ENCODE peak calls at places on chromosomes 16 and 17, in six cellular contexts. I is H1, U is neuronal stem cell, G is IMR-90, Y is H9, E is mesenchymal stem cell. H is an unnamed sample.
A peak's percentile ranks its signal among the peaks of the same experiment; 100 is the strongest.

GRCh38 chr16:55367796-55368195 is 43.8 kb downstream of the IRX6 start:
- DNase-seq in I (no peak), U (no peak), G (peak; percentile 20), Y (no peak), E (no peak), H (no peak)

GRCh38 chr16:54143934-54144333 is 142.7 kb downstream of the IRX3 start:
- DNase-seq in I (no peak), U (no peak), G (no peak), Y (no peak), E (no peak), H (peak; percentile 37)

GRCh38 chr16:23420011-23420410 is 33.0 kb downstream of the COG7 start:
- DNase-seq in I (no peak), U (no peak), G (peak; percentile 47), Y (no peak), E (peak; percentile 10), H (no peak)

GRCh38 chr17:57341611-57342010 is 85.3 kb downstream of the MSI2 start:
- DNase-seq in I (no peak), U (no peak), G (no peak), Y (no peak), E (no peak), H (no peak)

GRCh38 chr17:66549312-66549705 is 246.9 kb downstream of the PRKCA start:
- DNase-seq in I (no peak), U (no peak), G (peak; percentile 63), Y (peak; percentile 58), E (peak; percentile 34), H (peak; percentile 82)

GRCh38 chr16:58829096-58829495 is 95.0 kb upstream of the GOT2 start:
- DNase-seq in I (no peak), U (no peak), G (no peak), Y (no peak), E (no peak), H (no peak)

GRCh38 chr16:58582971-58583765 is 46.5 kb downstream of the CNOT1 start:
- DNase-seq in I (no peak), U (no peak), G (no peak), Y (no peak), E (no peak), H (peak; percentile 91)

GRCh38 chr16:7278636-7279035 is 54.0 kb upstream of the RBFOX1 start:
- DNase-seq in I (no peak), U (no peak), G (no peak), Y (no peak), E (no peak), H (no peak)

GRCh38 chr16:62805221-62805857 is 769.1 kb upstream of the CDH8 start:
- DNase-seq in I (no peak), U (no peak), G (no peak), Y (no peak), E (no peak), H (no peak)

GRCh38 chr17:8836821-8837426 is 30.6 kb downstream of the PIK3R6 start:
- DNase-seq in I (peak; percentile 36), U (no peak), G (no peak), Y (no peak), E (no peak), H (no peak)

GRCh38 chr16:57541754-57542435 is 548 bp upstream of the ADGRG5 start:
- DNase-seq in I (peak; percentile 38), U (no peak), G (no peak), Y (peak; percentile 10), E (no peak), H (no peak)

GRCh38 chr16:57786632-57787518 is 15.4 kb downstream of the KIFC3 start:
- DNase-seq in I (no peak), U (no peak), G (peak; percentile 52), Y (no peak), E (no peak), H (no peak)

GRCh38 chr17:72466199-72466598 is 345.4 kb downstream of the SOX9 start:
- DNase-seq in I (no peak), U (no peak), G (peak; percentile 88), Y (no peak), E (peak; percentile 72), H (no peak)

GRCh38 chr17:8707232-8707590 is 37.4 kb downstream of the CCDC42 start:
- DNase-seq in I (no peak), U (no peak), G (no peak), Y (no peak), E (no peak), H (no peak)

GRCh38 chr17:19399750-19400450 is 11.1 kb upstream of the RNF112 start:
- DNase-seq in I (no peak), U (no peak), G (no peak), Y (no peak), E (no peak), H (no peak)

GRCh38 chr17:1340371-1340770 is 59.7 kb downstream of the YWHAE start:
- DNase-seq in I (no peak), U (no peak), G (no peak), Y (no peak), E (no peak), H (no peak)

GRCh38 chr16:80066805-80067580 is 466.5 kb upstream of the MAF start:
- DNase-seq in I (no peak), U (no peak), G (no peak), Y (no peak), E (no peak), H (no peak)

GRCh38 chr16:12009462-12009861 is 32.9 kb downstream of the SNX29 start:
- DNase-seq in I (no peak), U (no peak), G (no peak), Y (no peak), E (no peak), H (no peak)

GRCh38 chr17:58121925-58122324 is 26.3 kb upstream of the OR4D1 start:
- DNase-seq in I (no peak), U (no peak), G (peak; percentile 22), Y (peak; percentile 53), E (peak; percentile 20), H (peak; percentile 75)

GRCh38 chr17:39751016-39751543 is 13.3 kb downstream of the GRB7 start:
- DNase-seq in I (no peak), U (no peak), G (no peak), Y (peak; percentile 37), E (no peak), H (no peak)
- H3K9ac ChIP-seq in I (no peak overlapping the region), U (peak overlapping the region; percentile 38), G (no peak overlapping the region), Y (no peak overlapping the region), E (no peak overlapping the region), H (no peak overlapping the region)

GRCh38 chr16:60064026-60064425 is 1329.9 kb upstream of the GOT2 start:
- DNase-seq in I (no peak), U (no peak), G (no peak), Y (no peak), E (no peak), H (no peak)
- H2BK15ac ChIP-seq in I (no peak overlapping the region), U (no peak overlapping the region), G (no peak overlapping the region), Y (no peak overlapping the region), E (no peak overlapping the region), H (no peak overlapping the region)

GRCh38 chr17:16026895-16027294 is 27.3 kb downstream of the TTC19 start:
- DNase-seq in I (no peak), U (no peak), G (no peak), Y (no peak), E (no peak), H (no peak)
- H3K9ac ChIP-seq in I (no peak overlapping the region), U (no peak overlapping the region), G (no peak overlapping the region), Y (no peak overlapping the region), E (no peak overlapping the region), H (no peak overlapping the region)

GRCh38 chr17:50825188-50825587 is 10.2 kb upstream of the WFIKKN2 start:
- DNase-seq in I (no peak), U (no peak), G (no peak), Y (no peak), E (no peak), H (no peak)

GRCh38 chr17:50818266-50818665 is 17.1 kb upstream of the WFIKKN2 start:
- DNase-seq in I (no peak), U (no peak), G (no peak), Y (no peak), E (no peak), H (no peak)

GRCh38 chr17:50820651-50821050 is 14.7 kb upstream of the WFIKKN2 start:
- DNase-seq in I (no peak), U (no peak), G (no peak), Y (no peak), E (no peak), H (no peak)

GRCh38 chr17:50824429-50824828 is 11.0 kb upstream of the WFIKKN2 start:
- DNase-seq in I (no peak), U (no peak), G (no peak), Y (no peak), E (no peak), H (no peak)

GRCh38 chr17:50822550-50822949 is 12.8 kb upstream of the WFIKKN2 start:
- DNase-seq in I (no peak), U (no peak), G (no peak), Y (no peak), E (no peak), H (no peak)
- H2BK15ac ChIP-seq in I (no peak overlapping the region), U (no peak overlapping the region), G (no peak overlapping the region), Y (no peak overlapping the region), E (no peak overlapping the region), H (no peak overlapping the region)

GRCh38 chr17:5535436-5535835 is 48.9 kb downstream of the NLRP1 start:
- DNase-seq in I (no peak), U (no peak), G (no peak), Y (no peak), E (no peak), H (no peak)

GRCh38 chr17:5533486-5534315 is 47.3 kb downstream of the MIS12 start:
- DNase-seq in I (no peak), U (no peak), G (no peak), Y (no peak), E (no peak), H (no peak)

GRCh38 chr17:5530265-5530782 is 44.0 kb downstream of the MIS12 start:
- DNase-seq in I (no peak), U (no peak), G (no peak), Y (no peak), E (no peak), H (no peak)

GRCh38 chr17:5531019-5531418 is 44.7 kb downstream of the MIS12 start:
- DNase-seq in I (no peak), U (no peak), G (no peak), Y (no peak), E (no peak), H (no peak)

DNA sequence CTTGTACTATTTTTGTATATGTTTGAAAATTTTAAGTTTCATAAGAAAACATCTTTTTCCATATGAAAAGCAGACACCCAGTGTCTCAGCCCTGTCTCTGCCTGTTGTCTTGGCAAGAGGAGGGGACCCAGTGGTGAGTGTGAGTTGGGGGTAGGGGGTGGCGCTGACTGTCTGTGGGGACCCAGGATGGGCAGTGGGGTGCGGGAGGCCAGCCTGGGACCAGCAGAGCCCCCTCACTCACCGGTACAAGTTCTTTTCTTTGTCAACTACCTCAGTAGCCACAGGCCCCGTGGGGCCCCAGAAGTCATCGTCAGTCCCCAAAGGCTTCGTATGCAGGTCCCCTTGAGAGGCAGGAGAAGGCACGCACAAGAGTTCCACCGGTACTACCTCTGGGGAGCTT is 46.2 kb downstream of the MIS12 start:
- DNase-seq in I (no peak), U (no peak), G (no peak), Y (no peak), E (no peak), H (no peak)
- H3K9ac ChIP-seq in I (no peak overlapping the region), U (peak overlapping the region; percentile 39), G (no peak overlapping the region), Y (no peak overlapping the region), E (no peak overlapping the region), H (no peak overlapping the region)

DNA sequence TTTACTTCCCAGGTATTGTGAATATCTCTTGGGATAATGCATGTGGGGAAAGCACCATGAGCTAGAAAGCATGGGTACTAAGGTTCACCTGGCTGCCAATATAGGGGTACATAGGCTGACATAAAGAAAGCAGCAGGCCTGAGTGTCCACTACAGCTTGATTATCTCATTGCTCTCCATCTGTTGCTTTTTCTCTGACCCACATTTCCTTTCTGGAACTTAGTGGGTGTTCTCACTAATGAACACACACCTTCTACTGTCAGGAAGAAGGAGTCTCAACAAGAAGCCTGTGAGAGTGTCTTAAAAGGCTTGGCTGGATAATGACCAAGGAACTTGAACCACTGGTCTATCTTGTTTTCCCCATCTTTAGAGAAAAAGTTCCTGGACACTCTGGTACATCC is 62.5 kb downstream of the CA10 start:
- DNase-seq in I (no peak), U (no peak), G (no peak), Y (no peak), E (no peak), H (no peak)
- H2BK15ac ChIP-seq in I (no peak overlapping the region), U (no peak overlapping the region), G (no peak overlapping the region), Y (no peak overlapping the region), E (no peak overlapping the region), H (no peak overlapping the region)